ENCODE peak calls at places on chromosomes 16 and 17, in ten cellular contexts. L is ureter; J is nucleus accumbens; R is stomach; G is cardiac fibroblast; O is astrocyte of the spinal cord; Z is non-pigmented ciliary epithelial cell; V is activated CD8-positive, alpha-beta T cell treated with anti-CD3 and anti-CD28 coated beads for 36 hours; Y is left lung; S is NCI-H2171 treated with DMSO at 0.1 percent for 48 hours. Q is an unnamed sample.

GRCh38 chr17:28874750-28875149 is 19.9 kb downstream of the ERAL1 start:
- DNase-seq in Y (no peak), Z (no peak), G (no peak), J (no peak), S (no peak), V (no peak), O (no peak), R (no peak), L (no peak), Q (no peak)

GRCh38 chr17:62679866-62680377 is 52.5 kb downstream of the MRC2 start:
- DNase-seq in Z (no peak), S (no peak), G (no peak), V (no peak), Y (no peak), O (no peak), L (no peak), J (no peak), R (no peak), Q (no peak)

GRCh38 chr16:65975049-65975708 is 391.3 kb upstream of the CDH5 start:
- DNase-seq in J (no peak), L (no peak), S (no peak), V (peak), Y (no peak), R (no peak), O (peak), G (peak), Z (peak), Q (no peak)

GRCh38 chr17:19313746-19314651 is 48.5 kb downstream of the B9D1 start:
- DNase-seq in L (no peak), R (no peak), Z (no peak), G (peak), J (no peak), V (no peak), S (no peak), O (no peak), Y (no peak), Q (no peak)

GRCh38 chr17:68886401-68886800 is 68.8 kb downstream of the ABCA8 start:
- DNase-seq in R (no peak), Y (no peak), L (no peak), J (no peak), Z (no peak), V (no peak), G (no peak), S (no peak), O (no peak), Q (no peak)

GRCh38 chr16:2962334-2963073 is 1.6 kb upstream of the KREMEN2 start:
- DNase-seq in O (no peak), G (no peak), V (no peak), R (no peak), Z (no peak), J (no peak), S (no peak), L (no peak), Y (no peak), Q (no peak)

GRCh38 chr17:44988256-44988942 is 20.3 kb upstream of the C1QL1 start:
- DNase-seq in J (no peak), O (no peak), Y (no peak), L (no peak), R (no peak), S (no peak), V (no peak), G (no peak), Z (no peak), Q (no peak)

GRCh38 chr17:55167024-55167721 is 97.6 kb upstream of the HLF start:
- DNase-seq in Y (no peak), Z (no peak), L (no peak), J (no peak), O (peak), G (no peak), V (no peak), S (no peak), R (no peak), Q (no peak)

GRCh38 chr17:77507116-77507885 is 366.5 kb downstream of the SEC14L1 start:
- DNase-seq in L (no peak), G (no peak), O (peak), Z (no peak), V (no peak), R (no peak), S (no peak), Y (no peak), J (no peak), Q (no peak)

Q was measured in occipital lobe.